ENCODE peak calls at places on chromosomes 11 and 22, in ten cellular contexts. G is IMR-90, R is upper lobe of left lung, W is tibial nerve, Z is Panc1, K is lower lobe of right lung, F is fibroblast of pulmonary artery, J is PC-9, D is BJ, T is lower leg skin. C is an unnamed sample.

GRCh38 chr22:24289138-24289537 is 18.5 kb downstream of the SPECC1L start:
- DNase-seq in D (peak), F (peak), R (no peak), Z (no peak), W (no peak), J (no peak), T (no peak), G (peak), K (no peak), C (no peak)

GRCh38 chr11:95035316-95035715 is 10.3 kb downstream of the KDM4E start:
- DNase-seq in K (no peak), D (no peak), R (no peak), G (no peak), W (no peak), J (no peak), Z (no peak), T (no peak), F (no peak), C (no peak)

GRCh38 chr11:4683020-4683419 is 14.6 kb downstream of the OR51E2 start:
- DNase-seq in W (no peak), F (no peak), K (no peak), G (peak), R (no peak), D (no peak), J (no peak), T (no peak), Z (no peak), C (no peak)

GRCh38 chr22:44497218-44497903 is 672 bp downstream of the RTL6 start:
- DNase-seq in T (no peak), W (no peak), D (no peak), Z (no peak), K (no peak), G (peak), J (peak), R (no peak), F (peak), C (no peak)

GRCh38 chr11:76233936-76234703 is 27.8 kb upstream of the WNT11 start:
- DNase-seq in G (no peak), Z (no peak), W (peak), D (no peak), J (peak), K (peak), T (peak), R (peak), F (peak), C (no peak)

GRCh38 chr22:20589614-20590476 is 82.4 kb downstream of the MED15 start:
- DNase-seq in F (no peak), R (no peak), T (no peak), K (no peak), G (no peak), Z (no peak), D (no peak), W (no peak), J (no peak), C (no peak)

GRCh38 chr22:39381009-39381755 is 18.4 kb upstream of the TAB1 start:
- DNase-seq in G (no peak), F (no peak), J (no peak), T (no peak), K (no peak), R (no peak), Z (no peak), W (no peak), D (no peak), C (no peak)

GRCh38 chr22:21672107-21672629 is 6.4 kb downstream of the PPIL2 start:
- DNase-seq in K (no peak), T (no peak), D (no peak), F (no peak), R (no peak), W (no peak), G (no peak), Z (no peak), J (no peak), C (no peak)

GRCh38 chr11:94459576-94459975 is 34.1 kb downstream of the MRE11 start:
- DNase-seq in R (no peak), W (no peak), F (no peak), D (no peak), J (no peak), T (no peak), K (no peak), Z (no peak), G (no peak), C (no peak)

GRCh38 chr11:93330446-93330984 is at the start of gene DEUP1:
- DNase-seq in R (peak), F (no peak), D (no peak), T (no peak), J (peak), K (peak), G (no peak), Z (no peak), W (no peak), C (no peak)

GRCh38 chr22:36594569-36594968 is 65.6 kb upstream of the EIF3D start:
- DNase-seq in F (no peak), J (no peak), D (no peak), G (no peak), K (no peak), R (no peak), T (no peak), Z (no peak), W (no peak), C (no peak)

GRCh38 chr11:10066441-10066840 is 227.6 kb downstream of the SBF2 start:
- DNase-seq in W (no peak), F (no peak), D (no peak), J (no peak), G (no peak), R (no peak), T (no peak), K (no peak), Z (no peak), C (no peak)

GRCh38 chr22:35611891-35612576 is 5.1 kb downstream of the MB start:
- DNase-seq in T (no peak), K (peak), D (no peak), J (no peak), F (no peak), R (no peak), G (no peak), W (no peak), Z (no peak), C (no peak)

GRCh38 chr11:63017306-63017974 is 1.8 kb upstream of the SLC22A8 start:
- DNase-seq in J (no peak), K (no peak), W (no peak), T (no peak), D (no peak), Z (no peak), G (no peak), F (no peak), R (no peak), C (no peak)

GRCh38 chr22:35638408-35638807 is 9.8 kb upstream of the APOL6 start:
- DNase-seq in J (no peak), G (peak), K (peak), D (peak), Z (no peak), R (peak), F (peak), W (peak), T (peak), C (no peak)

GRCh38 chr22:47402876-47403525 is 640.6 kb downstream of the TBC1D22A start:
- DNase-seq in G (no peak), D (no peak), K (no peak), T (no peak), R (no peak), Z (no peak), W (no peak), J (no peak), F (no peak), C (no peak)

GRCh38 chr11:38710262-38710661 is 2112.2 kb upstream of the RAG2 start:
- DNase-seq in R (no peak), T (no peak), Z (no peak), K (no peak), D (no peak), G (no peak), J (no peak), W (no peak), F (no peak), C (no peak)

GRCh38 chr22:19290400-19291217 is 910 bp downstream of the CLTCL1 start:
- DNase-seq in K (no peak), R (no peak), Z (no peak), D (no peak), W (no peak), T (no peak), J (no peak), G (no peak), F (no peak), C (no peak)

GRCh38 chr11:113710989-113711388 is 4.9 kb upstream of the TMPRSS5 start:
- DNase-seq in T (no peak), J (no peak), G (no peak), F (no peak), W (no peak), D (no peak), R (no peak), K (no peak), Z (no peak), C (no peak)

GRCh38 chr11:723120-723883 is 17.3 kb downstream of the EPS8L2 start:
- DNase-seq in F (peak), W (no peak), G (peak), Z (no peak), D (no peak), J (no peak), K (peak), T (no peak), R (no peak), C (no peak)

GRCh38 chr11:2885017-2885675 is 429 bp downstream of the CDKN1C start:
- DNase-seq in G (peak), D (no peak), K (peak), J (peak), F (peak), R (peak), Z (no peak), T (no peak), W (no peak), C (no peak)

GRCh38 chr11:2886936-2887335 is 1.4 kb upstream of the CDKN1C start:
- DNase-seq in R (no peak), F (no peak), D (no peak), T (no peak), Z (no peak), J (no peak), K (no peak), G (no peak), W (no peak), C (no peak)

GRCh38 chr11:2887526-2888195 is 2.1 kb upstream of the CDKN1C start:
- DNase-seq in T (no peak), R (no peak), Z (no peak), W (no peak), D (no peak), K (no peak), G (no peak), F (no peak), J (no peak), C (no peak)

GRCh38 chr11:2885676-2886081 is at the start of gene CDKN1C:
- DNase-seq in T (peak), G (peak), W (peak), D (no peak), J (peak), F (peak), K (peak), R (peak), Z (no peak), C (no peak)

DNA sequence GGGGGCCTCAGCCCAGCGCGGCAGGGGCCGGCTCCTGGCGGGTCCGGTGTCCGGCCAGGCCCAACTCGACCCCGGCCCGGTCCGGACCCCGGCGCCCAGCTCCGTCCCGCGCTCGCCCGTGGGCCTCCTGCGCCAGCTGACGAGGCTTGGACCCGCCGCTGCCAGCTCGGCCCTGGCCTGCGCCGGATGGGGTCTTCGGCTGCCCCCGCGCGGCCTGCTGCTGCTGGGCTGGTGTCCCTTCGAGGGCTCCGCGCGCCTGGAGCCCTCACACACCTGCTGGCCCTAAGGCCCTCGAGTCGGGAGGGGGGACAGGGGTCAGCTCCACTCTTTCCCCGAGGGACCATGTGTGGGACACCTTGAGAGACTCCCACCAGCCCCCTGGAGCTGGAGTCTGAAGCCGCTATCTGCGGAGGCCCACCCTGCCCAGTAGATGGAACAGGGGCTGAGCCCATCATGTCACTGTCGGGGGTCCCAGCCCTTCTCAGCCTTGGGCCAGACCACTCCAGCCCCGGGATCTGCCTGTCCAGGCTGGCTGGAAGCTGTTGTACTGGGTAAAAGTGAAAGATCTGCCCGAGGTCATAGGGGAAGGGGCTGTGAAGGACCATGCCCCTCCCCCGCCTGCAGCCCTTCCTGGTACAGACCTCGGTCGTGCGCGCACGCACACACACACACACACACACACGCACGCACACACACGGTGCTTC is 768 bp upstream of the CDKN1C start:
- DNase-seq in T (no peak), G (no peak), K (peak), R (no peak), W (peak), F (peak), Z (no peak), J (no peak), D (no peak), C (no peak)
- TF ChIP-seq CTCF in T (no peak), G (peak), K (peak), R (peak), W (peak), F (no peak), Z (peak), J (no peak), D (peak), C (peak)

GRCh38 chr11:6321961-6322362 is 1.7 kb upstream of the CAVIN3 start:
- DNase-seq in T (no peak), Z (peak), D (peak), K (no peak), F (peak), G (peak), R (no peak), W (no peak), J (no peak), C (no peak)

GRCh38 chr11:6320411-6321207 is at the start of gene CAVIN3:
- DNase-seq in K (peak), W (peak), J (peak), F (peak), D (peak), T (peak), G (peak), Z (no peak), R (peak), C (no peak)

GRCh38 chr11:6319879-6320410 is 356 bp downstream of the CAVIN3 start:
- DNase-seq in Z (no peak), W (peak), T (peak), D (peak), G (peak), J (peak), K (peak), R (peak), F (peak), C (no peak)

GRCh38 chr11:6323291-6323905 is 3.1 kb upstream of the CAVIN3 start:
- DNase-seq in T (no peak), F (no peak), D (no peak), J (no peak), Z (no peak), W (no peak), G (no peak), K (no peak), R (no peak), C (no peak)

DNA sequence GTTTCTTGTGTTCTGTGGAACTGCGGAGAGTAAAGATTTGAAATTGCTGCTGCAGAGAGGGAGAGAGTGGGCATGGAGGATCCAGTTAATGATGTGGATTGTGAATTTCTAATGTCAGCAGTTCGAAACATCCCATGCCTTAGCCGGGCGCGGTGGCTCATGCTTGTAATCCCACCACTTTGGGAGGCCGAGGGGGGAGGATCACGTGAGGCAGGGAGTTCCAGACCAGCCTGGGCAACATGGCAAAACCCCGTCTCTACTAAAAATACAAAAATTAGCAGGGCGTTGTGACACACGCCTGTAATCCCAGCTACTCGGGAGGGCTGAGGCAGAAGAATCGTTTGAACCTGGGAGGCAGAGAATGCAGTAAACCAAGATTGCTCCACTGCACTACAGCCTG is 1.1 kb upstream of the CAVIN3 start:
- DNase-seq in D (no peak), F (no peak), T (peak), K (no peak), G (no peak), R (no peak), W (no peak), J (no peak), Z (no peak), C (no peak)
- H3K4me3 ChIP-seq in D (no peak), F (no peak), T (no peak), K (peak), G (no peak), R (no peak), W (peak), J (no peak), Z (peak), C (no peak)

DNA sequence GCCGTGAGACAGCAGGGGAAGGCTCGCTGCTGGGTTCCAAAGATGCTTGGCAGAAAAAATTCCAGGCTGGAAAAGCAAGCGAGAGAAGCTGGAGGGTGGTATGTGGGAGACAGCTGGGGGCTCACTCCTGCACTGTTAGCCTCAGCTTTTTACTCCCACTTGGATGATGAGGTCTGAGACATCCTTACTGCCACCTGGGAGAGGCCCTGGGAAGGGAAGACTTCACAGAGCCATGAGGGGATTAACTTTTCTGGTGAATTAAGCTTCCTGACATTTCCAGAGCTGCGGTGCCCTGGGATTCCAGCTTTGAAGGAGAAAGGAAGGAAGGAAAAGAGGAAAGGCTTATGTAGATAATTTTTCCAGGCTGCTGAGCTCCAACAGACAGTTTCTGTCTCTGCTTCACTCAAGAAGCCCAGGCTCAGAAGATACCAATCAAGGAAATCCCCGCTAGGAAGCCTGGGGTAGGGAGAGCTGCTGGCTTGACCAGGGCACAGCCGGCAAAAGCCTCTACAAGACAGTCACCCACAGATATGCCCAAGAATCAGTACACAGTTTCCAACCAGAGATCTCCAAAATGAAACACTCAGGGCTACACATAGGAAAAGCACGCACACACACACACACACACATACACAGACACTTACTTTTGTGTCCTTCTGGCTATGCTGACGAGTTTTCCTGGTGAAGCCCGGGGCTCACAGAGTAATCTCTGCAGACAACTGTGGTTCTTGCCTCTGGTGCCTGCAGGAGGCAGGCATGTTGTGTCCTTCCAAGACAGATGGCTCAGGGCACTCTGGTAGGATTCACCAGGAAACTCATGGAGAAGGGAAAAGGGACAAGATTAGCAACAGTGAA is 907 bp downstream of the MCHR1 start:
- DNase-seq in K (no peak), D (no peak), T (no peak), J (no peak), R (no peak), F (peak), Z (no peak), G (peak), W (no peak), C (no peak)
- TF ChIP-seq CTCF in K (no peak), D (peak), T (no peak), J (no peak), R (no peak), F (peak), Z (no peak), G (no peak), W (no peak), C (no peak)

GRCh38 chr11:8263109-8263768 is 439 bp downstream of the LMO1 start:
- DNase-seq in T (no peak), D (no peak), G (no peak), K (no peak), J (no peak), Z (no peak), R (peak), W (no peak), F (no peak), C (no peak)
- H3K4me3 ChIP-seq in T (no peak), D (no peak), G (peak), K (peak), J (peak), Z (peak), R (no peak), W (peak), F (no peak), C (peak)

DNA sequence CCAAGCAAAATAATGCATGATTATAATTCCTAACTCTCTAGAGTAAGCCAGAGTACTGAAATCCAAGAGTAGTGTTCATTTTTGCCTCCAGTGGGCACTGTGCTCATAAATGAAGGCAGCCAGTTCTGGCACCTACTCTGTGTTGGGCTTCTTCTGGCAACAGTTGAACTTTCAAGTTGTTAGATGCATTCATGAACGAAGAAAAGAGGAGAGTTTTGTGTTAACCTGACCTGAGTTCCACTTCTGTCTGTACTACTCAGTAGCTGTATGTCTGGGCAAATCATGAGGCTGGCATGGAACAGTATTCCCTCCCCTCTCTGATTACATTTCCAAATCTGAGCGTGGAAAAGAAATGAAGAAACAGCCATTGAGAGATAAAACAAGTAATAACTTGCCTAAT is 20.3 kb upstream of the TENM4 start:
- DNase-seq in Z (peak), R (no peak), D (no peak), J (no peak), T (no peak), K (no peak), W (no peak), G (peak), F (peak), C (no peak)
- TF ChIP-seq CTCF in Z (peak), R (peak), D (peak), J (peak), T (no peak), K (peak), W (peak), G (peak), F (peak), C (peak)